ENCODE peak calls at places on chromosomes 2 and 18, in five cellular contexts. One of them, this sample, is unnamed.
A peak's percentile ranks its signal among the peaks of the same experiment; 100 is the strongest.

GRCh38 chr2:180570864-180571263 is 409.5 kb upstream of the UBE2E3 start:
- DNase-seq in right lobe of liver: no peak
- DNase-seq in testis: no peak
- DNase-seq in AG04449: no peak
- DNase-seq in cardiac muscle cell: no peak
- DNase-seq in this sample: no peak

GRCh38 chr2:218369374-218369773 is 12.7 kb upstream of the SLC11A1 start:
- DNase-seq in testis: no peak
- DNase-seq in cardiac muscle cell: no peak
- DNase-seq in AG04449: no peak
- DNase-seq in right lobe of liver: no peak
- DNase-seq in this sample: no peak

GRCh38 chr2:85733121-85733960 is 20.4 kb upstream of the ATOH8 start:
- DNase-seq in testis: no peak
- DNase-seq in AG04449: no peak
- DNase-seq in right lobe of liver: no peak
- DNase-seq in cardiac muscle cell: no peak
- DNase-seq in this sample: no peak

GRCh38 chr18:74796928-74797576 is 199.4 kb downstream of the ZNF407 start:
- DNase-seq in AG04449: peak; percentile 31
- DNase-seq in right lobe of liver: peak; percentile 76
- DNase-seq in cardiac muscle cell: peak; percentile 61
- DNase-seq in testis: no peak
- DNase-seq in this sample: no peak

GRCh38 chr2:150486539-150487484 is 655 bp downstream of the RND3 start:
- DNase-seq in cardiac muscle cell: peak; percentile 57
- DNase-seq in right lobe of liver: peak; percentile 51
- DNase-seq in testis: peak; percentile 49
- DNase-seq in AG04449: no peak
- DNase-seq in this sample: no peak

GRCh38 chr18:11246883-11247282 is 97.5 kb upstream of the PIEZO2 start:
- DNase-seq in cardiac muscle cell: no peak
- DNase-seq in AG04449: no peak
- DNase-seq in right lobe of liver: no peak
- DNase-seq in testis: no peak
- DNase-seq in this sample: no peak

GRCh38 chr2:188089896-188090295 is 201.8 kb upstream of the GULP1 start:
- DNase-seq in testis: no peak
- DNase-seq in AG04449: no peak
- DNase-seq in right lobe of liver: no peak
- DNase-seq in cardiac muscle cell: no peak
- DNase-seq in this sample: no peak

GRCh38 chr18:55900380-55900779 is 312.4 kb upstream of the TCF4 start:
- DNase-seq in right lobe of liver: no peak
- DNase-seq in AG04449: peak; percentile 47
- DNase-seq in testis: no peak
- DNase-seq in cardiac muscle cell: peak; percentile 6
- DNase-seq in this sample: no peak

GRCh38 chr2:219689676-219690628 is 62.5 kb downstream of the SLC4A3 start:
- DNase-seq in AG04449: no peak
- DNase-seq in testis: peak; percentile 75
- DNase-seq in right lobe of liver: no peak
- DNase-seq in cardiac muscle cell: peak; percentile 59
- DNase-seq in this sample: no peak

GRCh38 chr2:150605664-150606063 is 118.2 kb upstream of the RND3 start:
- DNase-seq in AG04449: no peak
- DNase-seq in testis: no peak
- DNase-seq in right lobe of liver: no peak
- DNase-seq in cardiac muscle cell: no peak
- DNase-seq in this sample: no peak

GRCh38 chr2:240253583-240254145 is 113.2 kb upstream of the OTOS start:
- DNase-seq in AG04449: no peak
- DNase-seq in testis: no peak
- DNase-seq in right lobe of liver: no peak
- DNase-seq in cardiac muscle cell: no peak
- DNase-seq in this sample: no peak

GRCh38 chr2:183162362-183162761 is 38.1 kb downstream of the NUP35 start:
- DNase-seq in AG04449: no peak
- DNase-seq in testis: no peak
- DNase-seq in right lobe of liver: no peak
- DNase-seq in cardiac muscle cell: no peak
- DNase-seq in this sample: no peak
- H3K4me3 ChIP-seq in AG04449: no peak overlapping the region
- H3K4me3 ChIP-seq in testis: no peak overlapping the region
- H3K4me3 ChIP-seq in right lobe of liver: no peak overlapping the region
- H3K4me3 ChIP-seq in cardiac muscle cell: no peak overlapping the region
- H3K4me3 ChIP-seq in this sample: no peak overlapping the region

GRCh38 chr2:196183528-196184231 is 12.3 kb upstream of the STK17B start:
- DNase-seq in AG04449: no peak
- DNase-seq in cardiac muscle cell: no peak
- DNase-seq in testis: no peak
- DNase-seq in right lobe of liver: no peak
- DNase-seq in this sample: no peak

GRCh38 chr2:196184919-196185318 is 13.5 kb upstream of the STK17B start:
- DNase-seq in AG04449: no peak
- DNase-seq in testis: no peak
- DNase-seq in right lobe of liver: no peak
- DNase-seq in cardiac muscle cell: no peak
- DNase-seq in this sample: no peak

GRCh38 chr2:196181484-196181883 is 10.1 kb upstream of the STK17B start:
- DNase-seq in cardiac muscle cell: no peak
- DNase-seq in testis: no peak
- DNase-seq in right lobe of liver: no peak
- DNase-seq in AG04449: no peak
- DNase-seq in this sample: no peak

GRCh38 chr2:196183172-196183473 is 11.7 kb upstream of the STK17B start:
- DNase-seq in right lobe of liver: no peak
- DNase-seq in testis: no peak
- DNase-seq in AG04449: no peak
- DNase-seq in cardiac muscle cell: no peak
- DNase-seq in this sample: no peak

GRCh38 chr2:196182439-196183171 is 11.2 kb upstream of the STK17B start:
- DNase-seq in cardiac muscle cell: no peak
- DNase-seq in AG04449: no peak
- DNase-seq in testis: no peak
- DNase-seq in right lobe of liver: no peak
- DNase-seq in this sample: no peak
- H3K4me3 ChIP-seq in cardiac muscle cell: no peak overlapping the region
- H3K4me3 ChIP-seq in AG04449: no peak overlapping the region
- H3K4me3 ChIP-seq in testis: no peak overlapping the region
- H3K4me3 ChIP-seq in right lobe of liver: no peak overlapping the region
- H3K4me3 ChIP-seq in this sample: no peak overlapping the region

GRCh38 chr2:144944506-144945230 is 424.7 kb upstream of the ZEB2 start:
- DNase-seq in AG04449: no peak
- DNase-seq in cardiac muscle cell: no peak
- DNase-seq in testis: no peak
- DNase-seq in right lobe of liver: no peak
- DNase-seq in this sample: no peak
- H3K4me3 ChIP-seq in AG04449: no peak overlapping the region
- H3K4me3 ChIP-seq in cardiac muscle cell: no peak overlapping the region
- H3K4me3 ChIP-seq in testis: no peak overlapping the region
- H3K4me3 ChIP-seq in right lobe of liver: no peak overlapping the region
- H3K4me3 ChIP-seq in this sample: no peak overlapping the region

GRCh38 chr2:157628282-157628531 is 457 bp downstream of the ACVR1C start:
- DNase-seq in testis: no peak
- DNase-seq in right lobe of liver: no peak
- DNase-seq in cardiac muscle cell: no peak
- DNase-seq in AG04449: no peak
- DNase-seq in this sample: no peak

GRCh38 chr2:157620956-157621355 is 7.7 kb downstream of the ACVR1C start:
- DNase-seq in testis: no peak
- DNase-seq in AG04449: peak; percentile 14
- DNase-seq in cardiac muscle cell: no peak
- DNase-seq in right lobe of liver: no peak
- DNase-seq in this sample: no peak

GRCh38 chr2:157627594-157628281 is 926 bp downstream of the ACVR1C start:
- DNase-seq in cardiac muscle cell: peak; percentile 10
- DNase-seq in AG04449: no peak
- DNase-seq in testis: peak; percentile 33
- DNase-seq in right lobe of liver: peak; percentile 55
- DNase-seq in this sample: no peak

GRCh38 chr2:157628532-157629415 is at the start of gene ACVR1C:
- DNase-seq in cardiac muscle cell: peak; percentile 86
- DNase-seq in testis: peak; percentile 94
- DNase-seq in right lobe of liver: peak; percentile 86
- DNase-seq in AG04449: no peak
- DNase-seq in this sample: peak; percentile 72

GRCh38 chr2:157625311-157625710 is 3.4 kb downstream of the ACVR1C start:
- DNase-seq in right lobe of liver: no peak
- DNase-seq in testis: no peak
- DNase-seq in cardiac muscle cell: no peak
- DNase-seq in AG04449: no peak
- DNase-seq in this sample: no peak
- H3K4me3 ChIP-seq in right lobe of liver: no peak overlapping the region
- H3K4me3 ChIP-seq in testis: no peak overlapping the region
- H3K4me3 ChIP-seq in cardiac muscle cell: no peak overlapping the region
- H3K4me3 ChIP-seq in AG04449: no peak overlapping the region
- H3K4me3 ChIP-seq in this sample: no peak overlapping the region

GRCh38 chr2:98463988-98464771 is 19.5 kb downstream of the INPP4A start:
- DNase-seq in right lobe of liver: no peak
- DNase-seq in cardiac muscle cell: no peak
- DNase-seq in AG04449: no peak
- DNase-seq in testis: no peak
- DNase-seq in this sample: no peak

GRCh38 chr2:98463081-98463481 is 18.4 kb downstream of the INPP4A start:
- DNase-seq in right lobe of liver: no peak
- DNase-seq in AG04449: no peak
- DNase-seq in cardiac muscle cell: no peak
- DNase-seq in testis: no peak
- DNase-seq in this sample: no peak

GRCh38 chr2:98461650-98462049 is 17.0 kb downstream of the INPP4A start:
- DNase-seq in cardiac muscle cell: no peak
- DNase-seq in testis: no peak
- DNase-seq in AG04449: no peak
- DNase-seq in right lobe of liver: peak; percentile 30
- DNase-seq in this sample: no peak

GRCh38 chr2:98464772-98465310 is 20.2 kb downstream of the INPP4A start:
- DNase-seq in testis: no peak
- DNase-seq in AG04449: no peak
- DNase-seq in cardiac muscle cell: no peak
- DNase-seq in right lobe of liver: peak; percentile 26
- DNase-seq in this sample: no peak

DNA sequence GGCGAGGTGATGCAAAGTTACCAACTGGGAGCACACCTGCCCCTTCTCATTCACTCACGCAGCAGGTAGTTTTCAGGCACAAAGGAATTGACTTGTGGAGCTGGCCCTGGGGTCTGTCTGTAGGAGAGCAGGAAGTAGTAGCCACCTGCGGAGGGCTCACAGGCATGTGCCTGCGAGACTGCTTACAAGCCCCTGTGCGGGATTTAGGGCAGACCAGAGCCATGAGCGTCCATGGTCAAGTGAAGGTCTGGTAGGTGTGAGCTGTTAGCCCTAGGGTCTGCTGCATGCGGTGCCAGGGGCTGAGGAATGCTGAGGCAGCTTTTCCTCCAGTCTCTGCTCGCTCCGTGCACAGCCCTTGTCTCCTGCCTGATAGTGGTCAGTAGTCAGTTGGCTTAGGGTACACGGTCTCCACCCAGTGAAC is 18.9 kb downstream of the INPP4A start:
- DNase-seq in right lobe of liver: no peak
- DNase-seq in testis: no peak
- DNase-seq in cardiac muscle cell: no peak
- DNase-seq in AG04449: no peak
- DNase-seq in this sample: no peak
- H3K4me3 ChIP-seq in right lobe of liver: no peak overlapping the region
- H3K4me3 ChIP-seq in testis: no peak overlapping the region
- H3K4me3 ChIP-seq in cardiac muscle cell: no peak overlapping the region
- H3K4me3 ChIP-seq in AG04449: no peak overlapping the region
- H3K4me3 ChIP-seq in this sample: no peak overlapping the region

DNA sequence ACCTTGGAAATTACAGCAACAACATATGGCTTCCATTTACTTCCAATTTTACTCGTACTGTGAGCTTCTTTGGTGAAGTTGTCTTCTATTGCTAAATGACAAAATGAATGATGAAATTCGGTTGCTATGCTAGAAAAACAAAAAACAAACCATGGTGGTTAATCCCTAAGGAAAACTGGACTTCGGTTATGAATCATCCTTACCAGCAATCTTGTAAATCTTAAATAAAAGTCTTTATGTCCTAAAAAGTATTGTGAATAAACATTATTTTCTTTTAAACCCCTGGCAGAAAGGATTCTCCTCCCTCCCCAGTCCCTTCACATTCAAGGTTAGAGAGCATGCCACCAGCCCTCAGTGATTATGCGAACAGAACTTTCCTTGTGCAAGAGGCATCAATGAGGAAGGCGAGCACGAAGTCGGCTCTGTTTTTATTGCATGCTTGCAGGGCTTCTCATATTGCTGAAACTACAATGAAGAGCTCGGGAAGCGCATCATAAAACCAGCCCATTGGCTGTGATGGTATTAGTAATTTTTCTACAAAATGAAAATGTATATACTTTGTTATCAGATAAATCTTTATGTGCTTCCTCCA is 62.8 kb downstream of the ZNF521 start:
- DNase-seq in AG04449: peak; percentile 83
- DNase-seq in right lobe of liver: no peak
- DNase-seq in cardiac muscle cell: no peak
- DNase-seq in testis: no peak
- DNase-seq in this sample: no peak
- H3K4me3 ChIP-seq in AG04449: peak overlapping the region; percentile 22
- H3K4me3 ChIP-seq in right lobe of liver: no peak overlapping the region
- H3K4me3 ChIP-seq in cardiac muscle cell: no peak overlapping the region
- H3K4me3 ChIP-seq in testis: no peak overlapping the region
- H3K4me3 ChIP-seq in this sample: no peak overlapping the region

DNA sequence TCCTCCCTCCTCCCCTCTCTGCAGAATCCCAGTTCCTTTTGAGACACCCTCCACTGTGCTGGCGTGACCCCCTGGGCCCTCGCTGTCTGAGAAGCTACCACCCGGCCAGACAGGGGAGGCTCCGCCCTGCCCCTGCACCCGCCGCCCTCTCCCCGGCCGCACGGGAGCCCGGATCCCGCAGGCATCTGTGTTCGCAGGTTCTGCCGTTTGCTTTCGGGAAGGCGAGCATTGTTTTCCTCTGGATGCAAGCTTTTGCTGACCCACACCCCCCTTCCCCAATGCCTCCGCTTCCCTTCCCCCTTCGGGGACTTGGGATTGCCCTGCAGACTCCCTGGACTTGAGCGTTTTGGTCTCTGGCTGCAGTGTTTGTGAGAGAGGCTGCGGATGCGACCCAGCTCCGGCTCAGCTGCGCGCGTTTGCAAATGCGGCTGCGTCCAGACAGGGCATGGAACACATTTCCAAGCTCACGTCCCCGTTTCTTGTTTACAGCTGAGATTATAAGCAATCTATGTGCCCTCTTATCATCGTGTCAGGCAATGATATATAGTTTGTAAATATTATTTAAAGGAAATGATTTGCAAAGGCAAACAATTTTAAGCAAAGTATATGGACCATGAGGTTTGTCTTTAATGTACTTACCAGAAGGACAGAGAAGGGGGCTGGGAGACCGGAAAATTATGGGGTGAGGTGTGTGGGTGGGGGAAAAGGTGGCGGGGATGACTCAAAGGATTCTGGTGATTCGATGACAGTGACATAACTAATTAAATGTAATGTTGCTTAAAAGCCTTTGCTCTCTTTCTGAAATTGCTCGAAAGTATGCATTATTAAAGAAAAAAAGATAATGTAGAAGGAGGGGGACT is 631.8 kb downstream of the NYAP2 start:
- DNase-seq in cardiac muscle cell: peak; percentile 84
- DNase-seq in AG04449: no peak
- DNase-seq in right lobe of liver: peak; percentile 58
- DNase-seq in testis: peak; percentile 75
- DNase-seq in this sample: no peak
- H3K4me3 ChIP-seq in cardiac muscle cell: peak overlapping the region; percentile 52
- H3K4me3 ChIP-seq in AG04449: peak overlapping the region; percentile 62
- H3K4me3 ChIP-seq in right lobe of liver: peak overlapping the region; percentile 26
- H3K4me3 ChIP-seq in testis: peak overlapping the region; percentile 61
- H3K4me3 ChIP-seq in this sample: peak overlapping the region; percentile 54